ENCODE peak calls at places on chromosomes 16 and 17, in five cellular contexts. B is esophagus squamous epithelium, O is BJ, I is D721Med, Y is cardiac fibroblast. Z is an unnamed sample.

GRCh38 chr17:51869387-51869786 is 289.1 kb downstream of the CA10 start:
- DNase-seq in B (no peak), O (no peak), I (no peak), Y (peak), Z (peak)

GRCh38 chr16:17408955-17409441 is 61.8 kb downstream of the XYLT1 start:
- DNase-seq in B (no peak), O (no peak), I (no peak), Y (no peak), Z (no peak)

GRCh38 chr17:82582208-82582607 is 62.7 kb downstream of the FOXK2 start:
- DNase-seq in B (no peak), O (no peak), I (no peak), Y (peak), Z (no peak)

GRCh38 chr16:75559564-75560372 is 3.7 kb upstream of the TMEM231 start:
- DNase-seq in B (no peak), O (no peak), I (no peak), Y (peak), Z (no peak)

GRCh38 chr16:70700101-70701020 is 14.5 kb upstream of the MTSS2 start:
- DNase-seq in B (no peak), O (no peak), I (no peak), Y (no peak), Z (no peak)

GRCh38 chr17:55266051-55266957 is 1.5 kb downstream of the HLF start:
- DNase-seq in B (no peak), O (no peak), I (no peak), Y (no peak), Z (no peak)

GRCh38 chr17:27389542-27390140 is 66.6 kb upstream of the KSR1 start:
- DNase-seq in B (no peak), O (no peak), I (no peak), Y (no peak), Z (no peak)

GRCh38 chr17:60751884-60752283 is 74.2 kb downstream of the BCAS3 start:
- DNase-seq in B (no peak), O (no peak), I (no peak), Y (no peak), Z (no peak)

GRCh38 chr16:12057276-12057675 is 80.7 kb downstream of the SNX29 start:
- DNase-seq in B (no peak), O (peak), I (no peak), Y (peak), Z (no peak)

GRCh38 chr17:74738051-74738996 is 1.3 kb downstream of the RAB37 start:
- DNase-seq in B (no peak), O (no peak), I (no peak), Y (no peak), Z (no peak)

GRCh38 chr16:72872966-72873365 is 175.0 kb downstream of the ZFHX3 start:
- DNase-seq in B (no peak), O (no peak), I (no peak), Y (no peak), Z (no peak)

GRCh38 chr17:53570731-53571130 is 252.0 kb upstream of the KIF2B start:
- DNase-seq in B (no peak), O (no peak), I (no peak), Y (no peak), Z (no peak)

GRCh38 chr17:57670769-57671545 is 74.1 kb downstream of the CCDC182 start:
- DNase-seq in B (no peak), O (no peak), I (no peak), Y (no peak), Z (no peak)

GRCh38 chr17:48084932-48085331 is 16.3 kb downstream of the CBX1 start:
- DNase-seq in B (no peak), O (no peak), I (no peak), Y (no peak), Z (no peak)

GRCh38 chr16:27245276-27246231 is 23.0 kb downstream of the NSMCE1 start:
- DNase-seq in B (no peak), O (no peak), I (no peak), Y (peak), Z (no peak)

GRCh38 chr16:63530974-63531373 is 1494.7 kb upstream of the CDH8 start:
- DNase-seq in B (no peak), O (no peak), I (no peak), Y (no peak), Z (no peak)

GRCh38 chr16:57138281-57138935 is 46.0 kb downstream of the CPNE2 start:
- DNase-seq in B (no peak), O (no peak), I (no peak), Y (no peak), Z (no peak)

GRCh38 chr16:69243479-69243878 is 56.5 kb downstream of the SNTB2 start:
- DNase-seq in B (no peak), O (no peak), I (no peak), Y (peak), Z (no peak)

GRCh38 chr16:495127-495748 is 32.3 kb upstream of the CAPN15 start:
- DNase-seq in B (no peak), O (no peak), I (peak), Y (peak), Z (no peak)

DNA sequence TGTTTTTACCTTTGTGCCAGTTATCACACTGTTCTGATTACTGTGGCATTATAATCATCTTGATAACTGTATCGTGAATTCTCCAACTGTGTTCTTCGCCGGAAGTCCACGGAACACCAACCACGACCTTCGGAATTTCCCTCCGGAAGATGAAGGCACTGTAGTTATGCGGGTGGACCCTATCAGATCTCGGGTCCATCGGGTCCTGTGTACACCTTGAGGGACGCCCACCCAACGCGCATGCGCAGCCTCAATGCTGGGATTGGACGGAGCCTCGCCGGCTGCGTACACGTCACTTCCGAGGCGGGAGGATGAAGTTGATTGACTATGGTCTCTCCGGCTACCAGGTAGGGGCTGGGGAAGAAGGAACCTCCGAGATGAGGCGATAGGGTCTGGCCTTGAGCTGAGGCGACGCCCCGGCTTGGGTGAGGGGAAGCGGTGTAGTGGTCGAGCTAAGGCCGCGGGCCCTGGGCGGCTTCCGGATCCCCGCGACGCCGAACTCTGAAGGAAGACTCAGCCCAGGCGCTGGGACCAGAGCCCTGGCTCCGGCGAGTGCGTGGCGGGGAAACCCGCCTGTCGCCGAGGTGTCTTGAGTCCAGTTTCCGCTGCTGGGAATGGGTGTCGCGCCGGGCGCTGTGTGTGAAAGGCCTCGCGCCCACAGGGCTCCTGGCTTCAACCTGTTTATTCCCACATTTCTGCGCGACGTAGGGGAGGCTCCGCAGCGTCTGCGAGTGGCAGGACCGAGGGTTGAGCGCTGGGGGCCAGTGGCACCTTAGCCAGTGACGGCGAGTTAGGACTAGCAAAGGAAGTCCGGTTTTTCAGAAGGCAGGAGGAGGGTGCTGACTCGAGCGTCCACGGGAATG is at the start of gene DHRS7B:
- DNase-seq in B (peak), O (peak), I (peak), Y (peak), Z (peak)
- TF ChIP-seq CTCF in B (no peak), O (peak), I (no peak), Y (no peak), Z (no peak)

GRCh38 chr16:80346160-80346632 is 194.6 kb upstream of the DYNLRB2 start:
- DNase-seq in B (no peak), O (no peak), I (no peak), Y (peak), Z (no peak)

GRCh38 chr16:80337786-80338185 is 203.0 kb upstream of the DYNLRB2 start:
- DNase-seq in B (no peak), O (no peak), I (no peak), Y (no peak), Z (no peak)

GRCh38 chr16:80344570-80344969 is 196.2 kb upstream of the DYNLRB2 start:
- DNase-seq in B (no peak), O (no peak), I (no peak), Y (no peak), Z (no peak)

GRCh38 chr16:80347002-80347401 is 193.8 kb upstream of the DYNLRB2 start:
- DNase-seq in B (no peak), O (no peak), I (no peak), Y (no peak), Z (no peak)

GRCh38 chr16:80341242-80341641 is 199.6 kb upstream of the DYNLRB2 start:
- DNase-seq in B (no peak), O (no peak), I (no peak), Y (no peak), Z (no peak)
- TF ChIP-seq CTCF in B (no peak), O (no peak), I (no peak), Y (no peak), Z (peak)

DNA sequence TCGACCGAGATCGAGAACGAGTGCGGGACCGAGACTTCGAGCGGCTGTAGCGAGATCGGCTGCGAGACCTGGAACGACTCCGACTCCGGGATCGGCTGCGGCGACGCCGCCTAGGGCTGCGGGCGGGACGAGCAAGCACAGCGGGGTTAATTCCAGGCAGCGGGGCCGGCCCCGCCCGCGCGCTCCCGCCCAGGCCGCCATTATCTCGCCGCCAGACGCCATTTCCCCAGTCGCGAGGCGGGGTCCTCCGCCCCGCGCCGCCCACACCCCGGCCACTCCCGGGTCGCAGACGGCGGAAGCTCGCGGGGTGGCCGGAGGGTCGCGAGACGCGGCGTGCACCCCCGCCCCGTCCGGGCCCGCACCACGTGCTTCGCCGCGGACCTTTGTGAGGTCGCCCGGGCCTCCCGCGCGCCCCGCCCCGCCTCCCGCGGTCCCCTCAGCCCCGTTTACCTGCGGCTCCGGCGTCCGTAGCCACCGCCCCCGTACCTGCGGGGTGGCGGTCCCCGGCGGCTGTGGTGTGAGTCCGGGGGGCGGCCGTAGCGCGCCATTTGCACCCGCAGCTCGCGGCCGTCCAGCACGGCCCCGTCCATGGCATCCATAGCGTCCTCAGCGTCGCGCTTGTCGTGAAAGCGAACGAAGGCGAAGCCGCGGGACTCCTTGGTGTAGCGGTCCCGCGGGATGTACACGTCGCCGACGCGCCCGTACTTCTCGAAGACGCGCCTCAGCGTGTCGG is 616 bp downstream of the SRSF2 start:
- DNase-seq in B (no peak), O (no peak), I (no peak), Y (peak), Z (peak)
- TF ChIP-seq CTCF in B (no peak), O (peak), I (peak), Y (peak), Z (peak)

GRCh38 chr17:164536-165235 is 16.8 kb downstream of the DOC2B start:
- DNase-seq in B (no peak), O (no peak), I (peak), Y (peak), Z (no peak)
- TF ChIP-seq CTCF in B (peak), O (peak), I (peak), Y (peak), Z (peak)

GRCh38 chr16:84047626-84048025 is 5.0 kb upstream of the SLC38A8 start:
- DNase-seq in B (no peak), O (no peak), I (no peak), Y (no peak), Z (no peak)

GRCh38 chr16:84048871-84049270 is 6.3 kb upstream of the SLC38A8 start:
- DNase-seq in B (no peak), O (no peak), I (no peak), Y (no peak), Z (no peak)

GRCh38 chr16:84049403-84050060 is 6.9 kb upstream of the SLC38A8 start:
- DNase-seq in B (no peak), O (no peak), I (no peak), Y (no peak), Z (no peak)

GRCh38 chr16:84047206-84047605 is 4.6 kb upstream of the SLC38A8 start:
- DNase-seq in B (no peak), O (no peak), I (no peak), Y (no peak), Z (no peak)

DNA sequence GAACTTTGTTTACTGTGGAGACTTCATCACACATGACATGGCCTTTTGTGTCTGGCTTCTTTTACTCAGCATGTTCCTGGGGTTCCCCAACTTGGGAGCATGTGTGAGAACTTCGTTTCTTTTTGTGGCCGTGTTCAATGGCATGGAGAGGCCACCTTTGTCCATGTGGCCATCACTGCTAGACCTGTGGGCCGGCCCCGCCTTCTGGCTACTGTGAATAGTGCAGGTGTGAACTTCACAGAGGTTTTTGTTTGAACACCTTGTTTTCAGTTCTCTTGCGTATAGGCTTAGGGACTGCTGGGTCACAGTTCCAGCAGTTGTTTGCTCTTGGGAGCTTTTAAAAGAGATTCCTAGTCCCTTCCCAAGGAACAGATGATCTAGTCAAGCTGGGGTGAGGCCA is 5.7 kb upstream of the SLC38A8 start:
- DNase-seq in B (no peak), O (no peak), I (no peak), Y (no peak), Z (peak)
- TF ChIP-seq CTCF in B (no peak), O (no peak), I (no peak), Y (no peak), Z (peak)

GRCh38 chr17:21275047-21275578 is 9.4 kb upstream of the MAP2K3 start:
- DNase-seq in B (no peak), O (no peak), I (no peak), Y (no peak), Z (no peak)
- TF ChIP-seq CTCF in B (no peak), O (no peak), I (no peak), Y (no peak), Z (no peak)

DNA sequence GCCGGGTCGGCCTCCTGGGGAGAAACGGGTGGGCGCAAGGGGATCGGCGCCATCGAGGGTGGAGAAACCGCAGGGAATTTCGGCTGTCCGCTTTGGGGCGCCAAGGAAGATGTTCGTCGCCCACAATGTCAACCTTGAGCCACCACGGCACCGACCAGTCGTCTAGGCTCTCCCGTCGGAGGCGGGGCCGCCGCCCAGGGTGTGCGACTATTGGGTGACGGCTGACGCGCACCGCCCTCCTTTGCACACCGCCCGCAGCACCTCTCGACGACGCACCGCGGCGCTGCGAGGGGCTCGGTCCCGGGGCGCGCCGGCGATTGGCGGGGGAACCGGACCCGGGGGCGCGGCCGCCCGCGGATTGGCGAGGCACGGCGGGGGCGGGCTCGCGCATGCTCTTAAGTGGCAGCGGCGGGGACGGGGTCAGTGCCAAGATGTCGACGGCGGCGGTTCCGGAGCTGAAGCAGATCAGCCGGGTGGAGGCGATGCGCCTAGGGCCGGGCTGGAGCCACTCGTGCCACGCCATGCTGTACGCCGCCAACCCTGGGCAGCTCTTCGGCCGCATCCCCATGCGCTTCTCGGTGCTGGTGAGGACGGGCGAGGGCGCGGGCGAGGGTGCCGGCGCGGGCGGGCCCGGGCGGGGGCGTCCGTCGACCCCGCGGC is at the start of gene NUDT16L1:
- DNase-seq in B (peak), O (peak), I (peak), Y (peak), Z (peak)
- TF ChIP-seq CTCF in B (peak), O (no peak), I (no peak), Y (no peak), Z (peak)